ENCODE peak calls at places on chromosomes 1 and 21, in five cellular contexts. L, K, J, W and M are unnamed samples.

GRCh38 chr1:23657659-23658275 is 33.8 kb upstream of the RPL11 start:
- DNase-seq in W (no peak), L (peak; percentile 38), K (peak; percentile 28), J (no peak), M (no peak)

GRCh38 chr1:91582431-91582921 is 81.8 kb downstream of the CDC7 start:
- DNase-seq in W (peak; percentile 80), J (no peak), L (peak; percentile 92), K (peak; percentile 37), M (peak; percentile 98)

GRCh38 chr1:11376981-11377583 is 101.9 kb upstream of the DISP3 start:
- DNase-seq in L (no peak), W (no peak), K (no peak), J (peak; percentile 76), M (no peak)

GRCh38 chr1:36864182-36865079 is 169.9 kb downstream of the GRIK3 start:
- DNase-seq in J (peak; percentile 41), L (no peak), K (no peak), W (no peak), M (no peak)

GRCh38 chr1:214317300-214317699 is 36.3 kb downstream of the SMYD2 start:
- DNase-seq in L (no peak), J (no peak), W (no peak), K (no peak), M (no peak)

GRCh38 chr1:231940116-231940515 is 313.5 kb downstream of the DISC1 start:
- DNase-seq in J (no peak), L (no peak), W (no peak), K (no peak), M (no peak)

GRCh38 chr1:164534863-164535590 is 24.0 kb upstream of the PBX1 start:
- DNase-seq in J (no peak), K (no peak), W (no peak), L (no peak), M (no peak)

GRCh38 chr21:42850866-42851391 is 28.4 kb downstream of the WDR4 start:
- DNase-seq in L (peak; percentile 17), J (no peak), W (no peak), K (no peak), M (no peak)

GRCh38 chr1:103948526-103948925 is 198.8 kb downstream of the AMY1C start:
- DNase-seq in L (no peak), W (no peak), K (no peak), J (peak; percentile 35), M (no peak)

GRCh38 chr1:54461731-54462596 is 55.8 kb upstream of the SSBP3 start:
- DNase-seq in J (no peak), L (no peak), W (no peak), K (no peak), M (no peak)